ENCODE peak calls at places on chromosomes 5 and 9, in ten cellular contexts. A, R, U, I, K, F, E, Y, J and B are unnamed samples.

GRCh38 chr5:37658440-37658839 is 181.4 kb downstream of the GDNF start:
- DNase-seq in F (no peak), R (no peak), E (no peak), Y (no peak), K (no peak), J (no peak), A (peak), I (no peak), U (no peak), B (no peak)

GRCh38 chr5:149940077-149940574 is 4.5 kb downstream of the PDE6A start:
- DNase-seq in R (no peak), U (no peak), F (no peak), E (no peak), A (peak), I (no peak), K (no peak), J (no peak), Y (no peak), B (no peak)

GRCh38 chr9:27227192-27227591 is 69.8 kb downstream of the EQTN start:
- DNase-seq in A (peak), F (no peak), K (no peak), R (no peak), U (no peak), J (no peak), Y (no peak), E (no peak), I (no peak), B (no peak)

GRCh38 chr5:3845249-3845648 is 249.6 kb downstream of the IRX1 start:
- DNase-seq in F (no peak), E (no peak), I (no peak), R (no peak), U (no peak), J (no peak), A (peak), Y (no peak), K (no peak), B (no peak)

GRCh38 chr5:78405820-78406750 is 45.7 kb downstream of the SCAMP1 start:
- DNase-seq in Y (no peak), A (peak), F (peak), R (no peak), K (no peak), U (peak), E (no peak), I (no peak), J (no peak), B (no peak)

GRCh38 chr9:106964822-106965525 is 102.0 kb downstream of the ZNF462 start:
- DNase-seq in E (no peak), J (no peak), U (peak), F (no peak), A (no peak), K (no peak), Y (no peak), I (no peak), R (no peak), B (no peak)

GRCh38 chr5:117488976-117489500 is 914.4 kb upstream of the SEMA6A start:
- DNase-seq in E (no peak), U (no peak), F (no peak), A (no peak), K (no peak), R (no peak), I (no peak), J (no peak), Y (peak), B (no peak)

GRCh38 chr5:125583291-125583690 is 836.9 kb upstream of the ZNF608 start:
- DNase-seq in F (no peak), R (no peak), Y (no peak), U (no peak), A (no peak), K (no peak), J (no peak), E (no peak), I (no peak), B (no peak)

GRCh38 chr9:124453586-124454191 is 3.4 kb downstream of the ADGRD2 start:
- DNase-seq in A (peak), K (peak), F (no peak), R (no peak), J (no peak), U (no peak), E (no peak), I (no peak), Y (no peak), B (no peak)

GRCh38 chr5:63032343-63032742 is 453.7 kb downstream of the LRRC70 start:
- DNase-seq in U (no peak), F (no peak), Y (no peak), R (no peak), J (no peak), A (no peak), I (no peak), K (no peak), E (no peak), B (no peak)

GRCh38 chr9:90307177-90307833 is 335.3 kb downstream of the DIRAS2 start:
- DNase-seq in A (peak), E (no peak), I (no peak), R (no peak), K (no peak), U (no peak), F (no peak), Y (peak), J (no peak), B (no peak)

GRCh38 chr5:9473624-9474023 is 72.3 kb downstream of the SEMA5A start:
- DNase-seq in E (no peak), R (no peak), A (no peak), K (no peak), J (no peak), F (no peak), Y (no peak), U (no peak), I (no peak), B (no peak)

GRCh38 chr9:126440042-126440441 is 113.4 kb downstream of the MVB12B start:
- DNase-seq in F (no peak), I (no peak), K (no peak), J (no peak), E (no peak), R (no peak), Y (no peak), A (no peak), U (no peak), B (no peak)

GRCh38 chr9:81980568-81980967 is 8.0 kb upstream of the SPATA31D1 start:
- DNase-seq in U (no peak), A (no peak), E (no peak), R (no peak), K (no peak), Y (no peak), F (no peak), J (no peak), I (no peak), B (no peak)

GRCh38 chr5:56852228-56853000 is 37.1 kb downstream of the MAP3K1 start:
- DNase-seq in U (no peak), J (no peak), E (no peak), I (no peak), K (no peak), R (no peak), A (no peak), Y (no peak), F (peak), B (no peak)

GRCh38 chr5:167530548-167530947 is 760.9 kb upstream of the WWC1 start:
- DNase-seq in A (peak), F (no peak), U (no peak), K (no peak), J (no peak), E (no peak), Y (no peak), I (no peak), R (no peak), B (no peak)

GRCh38 chr5:86917117-86917579 is 299.4 kb downstream of the COX7C start:
- DNase-seq in E (no peak), J (no peak), K (peak), R (no peak), F (peak), Y (no peak), I (peak), U (no peak), A (peak), B (no peak)

GRCh38 chr9:112120046-112120373 is 55.1 kb downstream of the SUSD1 start:
- DNase-seq in A (no peak), Y (no peak), U (no peak), J (no peak), F (no peak), K (peak), R (no peak), I (no peak), E (no peak), B (no peak)

GRCh38 chr5:116068028-116068632 is 16.7 kb upstream of the COMMD10 start:
- DNase-seq in U (no peak), F (peak), K (no peak), J (no peak), I (no peak), R (no peak), E (no peak), Y (no peak), A (peak), B (peak)